ENCODE peak calls at places on chromosomes 11 and 22, in four cellular contexts. R, Q, W and F are unnamed samples.

GRCh38 chr11:5620606-5621521 is 3.9 kb upstream of the TRIM34 start:
- DNase-seq in W (peak), R (peak), Q (peak), F (peak)

GRCh38 chr11:47724041-47724729 is 9.0 kb upstream of the AGBL2 start:
- DNase-seq in W (peak), Q (peak), R (peak), F (peak)

GRCh38 chr11:36822829-36823228 is 224.8 kb upstream of the RAG2 start:
- DNase-seq in R (no peak), W (no peak), Q (no peak), F (no peak)

GRCh38 chr11:122815900-122816299 is 22.4 kb upstream of the CRTAM start:
- DNase-seq in Q (no peak), R (no peak), W (no peak), F (no peak)

GRCh38 chr11:117559698-117560097 is 232.0 kb downstream of the CEP164 start:
- DNase-seq in R (no peak), W (no peak), Q (no peak), F (no peak)

GRCh38 chr22:48427731-48428211 is 1399.9 kb downstream of the BRD1 start:
- DNase-seq in R (no peak), W (no peak), Q (no peak), F (no peak)

GRCh38 chr22:50186181-50186731 is 543 bp downstream of the TRABD start:
- DNase-seq in W (no peak), Q (no peak), R (no peak), F (no peak)

GRCh38 chr22:49971232-49972162 is 10.9 kb downstream of the PIM3 start:
- DNase-seq in Q (peak), W (no peak), R (no peak), F (no peak)

GRCh38 chr22:37345863-37346514 is 63.7 kb downstream of the CYTH4 start:
- DNase-seq in R (peak), Q (peak), W (peak), F (peak)

GRCh38 chr11:129372609-129373488 is 2.8 kb upstream of the BARX2 start:
- DNase-seq in Q (no peak), W (no peak), R (no peak), F (no peak)

GRCh38 chr11:18135308-18135707 is 2.9 kb downstream of the MRGPRX3 start:
- DNase-seq in R (no peak), W (no peak), Q (no peak), F (no peak)

GRCh38 chr11:73576226-73576625 is 21.7 kb downstream of the FAM168A start:
- DNase-seq in R (no peak), Q (no peak), W (no peak), F (no peak)

GRCh38 chr11:62665630-62666258 is 632 bp downstream of the CSKMT start:
- DNase-seq in R (no peak), W (peak), Q (peak), F (no peak)

GRCh38 chr22:43876866-43877509 is 14.7 kb upstream of the SULT4A1 start:
- DNase-seq in W (no peak), Q (no peak), R (no peak), F (no peak)

GRCh38 chr11:24900960-24901549 is 404.2 kb downstream of the LUZP2 start:
- DNase-seq in R (no peak), W (no peak), Q (no peak), F (no peak)

GRCh38 chr11:614583-615452 is 932 bp downstream of the IRF7 start:
- DNase-seq in R (no peak), W (peak), Q (no peak), F (no peak)

GRCh38 chr11:114082415-114082748 is 22.9 kb downstream of the ZBTB16 start:
- DNase-seq in Q (peak), R (no peak), W (no peak), F (no peak)

GRCh38 chr11:86948733-86949132 is 6.5 kb downstream of the FZD4 start:
- DNase-seq in Q (no peak), R (no peak), W (no peak), F (no peak)
- H3K4me3 ChIP-seq in Q (no peak), R (no peak), W (no peak), F (no peak)

GRCh38 chr11:68750197-68750987 is 928 bp downstream of the TESMIN start:
- DNase-seq in Q (no peak), W (peak), R (no peak), F (no peak)
- H3K4me3 ChIP-seq in Q (peak), W (no peak), R (no peak), F (no peak)

GRCh38 chr11:78190871-78191538 is 2.3 kb downstream of the USP35 start:
- DNase-seq in R (no peak), Q (no peak), W (no peak), F (no peak)

GRCh38 chr11:78189851-78190250 is 1.1 kb downstream of the USP35 start:
- DNase-seq in W (no peak), Q (no peak), R (no peak), F (no peak)

GRCh38 chr11:78188809-78189724 is at the start of gene USP35:
- DNase-seq in W (no peak), R (no peak), Q (no peak), F (no peak)

GRCh38 chr11:78192223-78192719 is 3.6 kb downstream of the USP35 start:
- DNase-seq in R (no peak), W (no peak), Q (no peak), F (no peak)

DNA sequence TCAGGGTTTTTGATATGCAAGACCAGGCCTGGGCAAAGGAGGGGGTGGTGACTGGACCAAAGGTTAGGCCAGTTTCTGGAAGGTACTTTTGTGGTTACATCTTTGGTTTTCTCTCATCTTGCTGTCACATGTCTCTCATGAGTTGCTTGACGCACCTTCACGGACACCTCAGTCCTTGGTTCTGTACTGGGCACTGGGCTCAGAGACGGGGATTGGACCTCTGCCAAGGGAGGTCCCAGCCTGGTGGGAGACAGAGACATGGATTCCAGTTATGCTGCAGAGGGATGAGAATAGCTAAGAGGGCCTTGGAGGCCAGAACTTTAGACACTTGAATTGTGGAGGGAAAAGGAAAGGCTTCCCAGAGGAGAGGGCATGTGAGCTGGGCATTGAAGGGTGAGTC is 1.7 kb downstream of the USP35 start:
- DNase-seq in Q (no peak), W (no peak), R (no peak), F (no peak)
- H3K4me3 ChIP-seq in Q (no peak), W (no peak), R (no peak), F (no peak)

GRCh38 chr11:12862761-12863469 is 146.2 kb upstream of the RASSF10 start:
- DNase-seq in W (peak), Q (no peak), R (peak), F (peak)
- H3K4me3 ChIP-seq in W (no peak), Q (no peak), R (no peak), F (no peak)